ENCODE peak calls at places on chromosomes 6 and 20, in four cellular contexts. C is NCI-H2081, K is progenitor cell of endocrine pancreas, J is spleen. P is an unnamed sample.

GRCh38 chr6:3884007-3884745 is 35.0 kb downstream of the FAM50B start:
- DNase-seq in C (no peak), K (no peak), J (no peak), P (no peak)

GRCh38 chr6:7148100-7148822 is 40.5 kb downstream of the RREB1 start:
- DNase-seq in C (no peak), K (no peak), J (no peak), P (no peak)

GRCh38 chr6:50185006-50185405 is 135.3 kb upstream of the DEFB112 start:
- DNase-seq in C (no peak), K (no peak), J (no peak), P (no peak)

GRCh38 chr20:58048096-58048702 is 180.3 kb downstream of the ANKRD60 start:
- DNase-seq in C (no peak), K (peak), J (no peak), P (no peak)

GRCh38 chr6:71473908-71474307 is 185.3 kb downstream of the OGFRL1 start:
- DNase-seq in C (no peak), K (no peak), J (no peak), P (no peak)

GRCh38 chr6:133352046-133352445 is 110.9 kb downstream of the EYA4 start:
- DNase-seq in C (no peak), K (no peak), J (no peak), P (no peak)

GRCh38 chr20:63330940-63331339 is 30.2 kb downstream of the CHRNA4 start:
- DNase-seq in C (no peak), K (no peak), J (no peak), P (peak)

GRCh38 chr20:31710423-31711250 is 12.0 kb downstream of the BCL2L1 start:
- DNase-seq in C (peak), K (no peak), J (no peak), P (no peak)

GRCh38 chr20:22052025-22052527 is 346.6 kb downstream of the PAX1 start:
- DNase-seq in C (no peak), K (no peak), J (no peak), P (no peak)

GRCh38 chr6:127972815-127973214 is 72.0 kb upstream of the THEMIS start:
- DNase-seq in C (no peak), K (no peak), J (no peak), P (no peak)

GRCh38 chr6:43948527-43949450 is 178.5 kb downstream of the MRPL14 start:
- DNase-seq in C (no peak), K (no peak), J (no peak), P (no peak)

GRCh38 chr6:18072841-18073240 is 49.6 kb downstream of the NHLRC1 start:
- DNase-seq in C (no peak), K (no peak), J (no peak), P (no peak)

GRCh38 chr20:34022154-34022842 is 28.6 kb downstream of the RALY start:
- DNase-seq in C (no peak), K (no peak), J (no peak), P (no peak)